ENCODE peak calls at places on chromosomes 12 and 14, in seven cellular contexts. O, I, L, R, A, Y and F are unnamed samples.

GRCh38 chr14:84961637-84962036 is 568.3 kb upstream of the FLRT2 start:
- DNase-seq in I (no peak), Y (no peak), O (no peak), L (no peak), A (no peak), R (no peak), F (no peak)

GRCh38 chr12:54430471-54431075 is 11.5 kb upstream of the ITGA5 start:
- DNase-seq in A (no peak), Y (no peak), O (no peak), I (no peak), R (no peak), L (no peak), F (no peak)

GRCh38 chr12:124653169-124653931 is 85.9 kb upstream of the NCOR2 start:
- DNase-seq in Y (no peak), R (no peak), A (no peak), I (peak), O (no peak), L (no peak), F (no peak)

GRCh38 chr12:30813741-30814687 is 59.3 kb upstream of the CAPRIN2 start:
- DNase-seq in I (no peak), A (peak), L (no peak), Y (no peak), O (no peak), R (no peak), F (no peak)

GRCh38 chr12:26961803-26962202 is 23.5 kb downstream of the FGFR1OP2 start:
- DNase-seq in R (no peak), I (no peak), Y (no peak), A (no peak), L (no peak), O (no peak), F (no peak)

GRCh38 chr12:122355702-122356101 is 66.8 kb downstream of the CLIP1 start:
- DNase-seq in A (no peak), Y (no peak), L (no peak), R (no peak), O (no peak), I (no peak), F (no peak)

GRCh38 chr14:68084256-68084655 is 264.7 kb downstream of the RAD51B start:
- DNase-seq in O (no peak), A (no peak), I (no peak), Y (no peak), R (no peak), L (no peak), F (peak)

GRCh38 chr12:65810036-65810435 is 14.2 kb upstream of the HMGA2 start:
- DNase-seq in Y (no peak), O (no peak), L (no peak), R (no peak), I (no peak), A (no peak), F (no peak)

GRCh38 chr12:54071942-54072341 is 18.3 kb downstream of the HOXC4 start:
- DNase-seq in O (no peak), R (no peak), A (no peak), L (no peak), Y (no peak), I (no peak), F (no peak)

GRCh38 chr14:50808053-50808452 is 22.9 kb downstream of the NIN start:
- DNase-seq in Y (no peak), O (no peak), L (no peak), I (peak), A (no peak), R (no peak), F (no peak)

GRCh38 chr12:109440851-109441490 is 36.1 kb downstream of the KCTD10 start:
- DNase-seq in A (peak), R (no peak), L (no peak), I (peak), O (no peak), Y (no peak), F (no peak)

GRCh38 chr12:43114316-43114715 is 437.7 kb downstream of the ADAMTS20 start:
- DNase-seq in L (no peak), O (no peak), Y (no peak), I (no peak), R (no peak), A (no peak), F (no peak)

DNA sequence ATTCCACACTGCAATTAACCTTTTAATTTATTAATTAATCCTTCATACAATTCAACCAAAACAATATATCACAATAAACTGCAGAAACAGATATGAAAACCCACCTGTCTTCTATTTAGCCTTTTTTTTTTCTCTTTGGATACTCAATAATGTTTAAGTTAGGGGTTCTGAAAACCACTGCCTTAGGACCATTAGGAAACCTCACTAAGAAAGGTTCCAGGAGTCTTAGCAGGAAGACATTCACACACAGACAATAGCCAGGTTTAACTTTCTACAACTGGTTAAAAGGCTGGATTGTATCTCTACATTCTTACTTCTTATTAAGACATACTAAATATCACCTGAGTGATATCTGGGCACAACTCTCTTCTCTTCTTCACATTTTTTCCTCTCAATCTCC is 3.3 kb downstream of the SEC23A start:
- DNase-seq in Y (no peak), A (no peak), L (no peak), R (no peak), O (no peak), I (no peak), F (no peak)
- H3K4me3 ChIP-seq in Y (no peak), A (no peak), L (no peak), R (no peak), O (no peak), I (no peak), F (no peak)

DNA sequence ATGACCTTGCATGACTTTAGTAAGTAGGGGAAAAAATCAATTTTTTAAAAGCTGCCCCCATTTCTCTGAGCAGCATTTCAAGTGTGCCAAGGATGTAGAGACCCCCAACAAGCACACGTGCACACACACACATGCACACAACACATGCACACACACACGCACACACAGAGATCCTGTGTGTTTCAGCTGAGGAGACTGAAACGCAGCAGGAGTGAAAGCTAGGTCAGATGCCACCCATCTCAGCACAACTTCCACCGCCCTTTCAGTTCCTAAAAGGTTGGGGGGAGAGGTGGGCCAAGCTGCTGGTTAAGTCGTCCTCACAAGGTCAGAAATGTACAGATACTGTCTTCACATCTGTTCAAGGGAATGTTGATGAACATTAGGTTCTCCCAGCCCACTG is 13.9 kb downstream of the MYL2 start:
- DNase-seq in A (no peak), Y (no peak), L (no peak), R (no peak), O (no peak), I (no peak), F (peak)
- H3K4me3 ChIP-seq in A (no peak), Y (no peak), L (no peak), R (no peak), O (no peak), I (no peak), F (no peak)

GRCh38 chr14:36502558-36503508 is 17.2 kb downstream of the NKX2-1 start:
- DNase-seq in L (no peak), Y (no peak), R (no peak), A (no peak), O (no peak), I (no peak), F (no peak)
- H3K4me3 ChIP-seq in L (no peak), Y (no peak), R (no peak), A (no peak), O (no peak), I (no peak), F (no peak)

GRCh38 chr14:91254456-91254855 is 10.0 kb upstream of the GPR68 start:
- DNase-seq in A (no peak), L (no peak), I (no peak), Y (no peak), O (no peak), R (peak), F (no peak)

GRCh38 chr14:91255026-91255695 is 10.7 kb upstream of the GPR68 start:
- DNase-seq in R (no peak), Y (no peak), A (no peak), I (no peak), L (no peak), O (no peak), F (no peak)

GRCh38 chr14:91256661-91257060 is 12.2 kb upstream of the GPR68 start:
- DNase-seq in I (no peak), R (no peak), A (no peak), L (no peak), O (no peak), Y (no peak), F (no peak)

GRCh38 chr14:91257328-91258020 is 13.0 kb upstream of the GPR68 start:
- DNase-seq in A (no peak), L (no peak), Y (no peak), I (no peak), R (no peak), O (no peak), F (no peak)

GRCh38 chr14:91255820-91256219 is 11.3 kb upstream of the GPR68 start:
- DNase-seq in I (no peak), Y (no peak), R (no peak), A (no peak), O (no peak), L (no peak), F (no peak)
- H3K4me3 ChIP-seq in I (no peak), Y (no peak), R (no peak), A (no peak), O (no peak), L (no peak), F (no peak)

GRCh38 chr12:49187184-49187583 is 1.7 kb downstream of the TUBA1A start:
- DNase-seq in A (peak), R (no peak), Y (no peak), L (no peak), I (no peak), O (peak), F (no peak)

GRCh38 chr12:49189731-49190314 is 943 bp upstream of the TUBA1A start:
- DNase-seq in Y (no peak), L (no peak), I (no peak), R (no peak), A (no peak), O (no peak), F (no peak)

GRCh38 chr12:49188205-49188915 is 520 bp downstream of the TUBA1A start:
- DNase-seq in Y (peak), R (peak), I (peak), L (peak), O (peak), A (peak), F (peak)

GRCh38 chr12:49188916-49189367 is at the start of gene TUBA1A:
- DNase-seq in A (peak), O (peak), L (peak), R (peak), Y (peak), I (peak), F (peak)

DNA sequence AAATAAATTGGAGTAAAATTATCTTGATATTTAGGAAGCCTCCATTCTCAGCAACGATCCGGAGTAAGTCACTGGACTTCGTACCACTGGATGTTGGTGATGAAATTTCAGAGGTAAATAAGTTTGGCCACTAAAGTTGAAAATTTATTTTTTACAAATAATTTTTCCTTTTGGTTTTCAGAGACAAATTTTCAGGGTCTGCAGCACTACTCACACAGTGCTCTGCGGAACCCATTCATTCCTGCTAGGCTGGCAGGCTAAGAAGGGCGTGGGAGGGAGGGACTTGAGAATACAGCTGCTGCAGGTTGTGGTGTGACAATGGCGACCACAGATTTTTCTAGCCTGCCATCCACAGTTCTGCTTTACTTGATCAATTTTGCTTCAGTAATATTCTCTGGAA is 1.4 kb upstream of the TUBA1A start:
- DNase-seq in L (no peak), R (no peak), O (no peak), Y (no peak), I (peak), A (no peak), F (no peak)
- H3K4me3 ChIP-seq in L (no peak), R (no peak), O (no peak), Y (no peak), I (no peak), A (no peak), F (no peak)

GRCh38 chr14:76320975-76321374 is 55.0 kb upstream of the ESRRB start:
- DNase-seq in A (no peak), R (no peak), O (no peak), L (no peak), I (no peak), Y (no peak), F (no peak)

GRCh38 chr14:76322594-76323220 is 53.2 kb upstream of the ESRRB start:
- DNase-seq in L (no peak), I (no peak), A (no peak), Y (no peak), R (no peak), O (no peak), F (no peak)

GRCh38 chr14:76326918-76327689 is 48.8 kb upstream of the ESRRB start:
- DNase-seq in A (no peak), R (no peak), L (no peak), I (no peak), O (no peak), Y (no peak), F (no peak)

GRCh38 chr14:76323331-76324050 is 52.4 kb upstream of the ESRRB start:
- DNase-seq in I (no peak), R (no peak), Y (no peak), O (no peak), L (no peak), A (peak), F (no peak)

DNA sequence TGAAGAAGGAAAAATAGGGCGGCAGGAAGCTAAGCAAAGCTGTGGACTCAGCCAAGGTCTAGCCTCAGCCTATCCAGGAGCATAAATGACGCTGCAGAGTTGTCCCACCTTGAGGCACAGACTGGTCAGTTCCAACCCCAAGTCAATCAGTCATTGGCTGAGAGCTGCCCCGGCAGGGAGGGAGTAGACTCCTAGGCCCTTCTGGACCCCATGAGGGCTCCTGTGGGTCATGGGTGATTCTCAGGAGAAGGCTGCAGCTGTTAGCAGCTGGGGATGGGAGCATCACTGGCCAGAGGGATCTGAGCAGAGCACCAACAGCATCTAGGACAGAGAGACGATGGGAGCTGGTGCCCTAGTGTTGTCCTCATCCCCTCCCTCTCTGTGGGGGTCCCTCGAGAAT is 51.8 kb upstream of the ESRRB start:
- DNase-seq in R (no peak), I (no peak), Y (no peak), L (no peak), A (no peak), O (no peak), F (no peak)
- H3K4me3 ChIP-seq in R (no peak), I (no peak), Y (no peak), L (no peak), A (no peak), O (no peak), F (no peak)

GRCh38 chr14:70886421-70887206 is 20.6 kb upstream of the PCNX1 start:
- DNase-seq in I (no peak), A (no peak), O (no peak), L (no peak), Y (no peak), R (peak), F (peak)
- H3K4me3 ChIP-seq in I (no peak), A (no peak), O (no peak), L (no peak), Y (no peak), R (no peak), F (peak)

GRCh38 chr12:107441906-107442305 is 243.7 kb upstream of the PWP1 start:
- DNase-seq in I (no peak), Y (no peak), L (no peak), R (no peak), A (peak), O (no peak), F (peak)
- H3K4me3 ChIP-seq in I (no peak), Y (peak), L (no peak), R (no peak), A (no peak), O (peak), F (peak)

GRCh38 chr12:94690199-94690695 is 39.9 kb upstream of the TMCC3 start:
- DNase-seq in I (no peak), O (no peak), Y (no peak), L (no peak), R (no peak), A (no peak), F (no peak)
- H3K4me3 ChIP-seq in I (no peak), O (peak), Y (no peak), L (no peak), R (no peak), A (no peak), F (no peak)

GRCh38 chr14:105577339-105577861 is 51.0 kb downstream of the TMEM121 start:
- DNase-seq in L (no peak), O (no peak), Y (peak), I (no peak), R (no peak), A (no peak), F (peak)
- H3K4me3 ChIP-seq in L (no peak), O (no peak), Y (no peak), I (no peak), R (no peak), A (no peak), F (peak)